ENCODE peak calls at places on chromosomes 13 and 19, in eight cellular contexts. F is tibial nerve, H is transverse colon, P is heart left ventricle, E is K562, K is IMR-90, B is breast epithelium, A is Peyer's patch. Q is an unnamed sample.

GRCh38 chr19:3607398-3608078 is 863 bp upstream of the TBXA2R start:
- DNase-seq in B (no peak), P (peak), E (peak), F (no peak), A (no peak), K (no peak), H (no peak), Q (no peak)

GRCh38 chr19:44680536-44680935 is 9.3 kb downstream of the CEACAM19 start:
- DNase-seq in B (no peak), K (no peak), H (no peak), P (no peak), A (no peak), E (no peak), F (no peak), Q (no peak)

GRCh38 chr13:31968473-31968872 is 63.1 kb upstream of the FRY start:
- DNase-seq in F (peak), H (peak), A (no peak), K (no peak), B (no peak), E (no peak), P (peak), Q (peak)

GRCh38 chr19:2428027-2428690 is 773 bp upstream of the TIMM13 start:
- DNase-seq in K (peak), F (no peak), B (no peak), A (peak), P (no peak), E (peak), H (peak), Q (peak)

GRCh38 chr19:33300016-33300981 is 2.0 kb downstream of the CEBPA start:
- DNase-seq in K (no peak), H (peak), P (no peak), B (peak), E (no peak), A (peak), F (no peak), Q (no peak)

GRCh38 chr19:14497347-14497921 is 1.5 kb upstream of the GIPC1 start:
- DNase-seq in P (no peak), F (no peak), H (peak), A (peak), E (peak), K (no peak), B (no peak), Q (no peak)

GRCh38 chr19:12938536-12939291 is at the start of gene CALR:
- DNase-seq in A (no peak), K (no peak), H (peak), E (peak), P (no peak), F (no peak), B (no peak), Q (no peak)

GRCh38 chr13:51397262-51397933 is 55.4 kb downstream of the INTS6 start:
- DNase-seq in K (peak), B (no peak), A (no peak), H (peak), E (peak), P (no peak), F (peak), Q (no peak)

GRCh38 chr13:35164324-35164932 is 222.4 kb downstream of the NBEA start:
- DNase-seq in A (no peak), K (peak), F (no peak), P (no peak), E (peak), H (no peak), B (no peak), Q (no peak)

GRCh38 chr13:22278336-22278929 is 607.6 kb downstream of the FGF9 start:
- DNase-seq in B (no peak), K (peak), P (peak), A (no peak), H (peak), F (peak), E (peak), Q (peak)

GRCh38 chr13:71316964-71317363 is 550.0 kb downstream of the DACH1 start:
- DNase-seq in H (no peak), K (no peak), E (no peak), P (no peak), F (no peak), B (no peak), A (no peak), Q (no peak)

GRCh38 chr19:3509566-3509989 is 3.5 kb downstream of the FZR1 start:
- DNase-seq in F (no peak), H (no peak), E (peak), P (no peak), A (no peak), K (peak), B (no peak), Q (no peak)

GRCh38 chr19:5102520-5102919 is 133.6 kb downstream of the KDM4B start:
- DNase-seq in B (no peak), H (no peak), E (no peak), F (no peak), A (no peak), K (no peak), P (no peak), Q (no peak)

GRCh38 chr13:93857126-93857525 is 622.4 kb downstream of the DCT start:
- DNase-seq in A (no peak), K (peak), B (no peak), F (no peak), P (no peak), E (no peak), H (no peak), Q (no peak)

GRCh38 chr19:18219911-18220631 is 6.2 kb downstream of the PDE4C start:
- DNase-seq in F (no peak), P (no peak), E (no peak), A (no peak), K (peak), H (no peak), B (no peak), Q (no peak)

GRCh38 chr13:73367886-73368285 is 309.1 kb downstream of the KLF5 start:
- DNase-seq in K (no peak), P (no peak), F (no peak), H (no peak), B (no peak), A (no peak), E (no peak), Q (no peak)

GRCh38 chr13:29099781-29100406 is 279.8 kb downstream of the MTUS2 start:
- DNase-seq in F (no peak), K (no peak), A (no peak), E (no peak), H (no peak), B (no peak), P (no peak), Q (no peak)

GRCh38 chr13:45847554-45848224 is 3.9 kb downstream of the SIAH3 start:
- DNase-seq in K (no peak), H (peak), B (no peak), P (no peak), E (peak), F (peak), A (no peak), Q (no peak)

GRCh38 chr19:21856751-21857150 is 20.8 kb upstream of the ZNF43 start:
- DNase-seq in A (no peak), B (no peak), H (no peak), E (no peak), K (no peak), F (no peak), P (no peak), Q (no peak)

GRCh38 chr19:1884719-1885334 is 469 bp downstream of the ABHD17A start:
- DNase-seq in E (no peak), H (no peak), A (peak), K (no peak), F (no peak), B (no peak), P (no peak), Q (no peak)

GRCh38 chr19:53545271-53546065 is 7.5 kb downstream of the ZNF331 start:
- DNase-seq in E (no peak), B (no peak), A (no peak), H (no peak), F (no peak), P (no peak), K (peak), Q (no peak)

GRCh38 chr19:48963371-48964204 is 1.5 kb upstream of the FTL start:
- DNase-seq in H (peak), F (peak), E (peak), K (peak), B (peak), P (peak), A (peak), Q (peak)

GRCh38 chr13:51818771-51819511 is 15.0 kb upstream of the DHRS12 start:
- DNase-seq in F (no peak), P (no peak), K (peak), B (no peak), H (no peak), E (no peak), A (no peak), Q (no peak)

GRCh38 chr13:33728271-33729037 is 89.5 kb upstream of the RFC3 start:
- DNase-seq in F (peak), K (no peak), E (no peak), B (no peak), P (peak), A (no peak), H (peak), Q (no peak)

GRCh38 chr19:1422943-1423342 is 15.3 kb upstream of the RPS15 start:
- DNase-seq in K (no peak), B (no peak), E (no peak), F (no peak), H (no peak), P (no peak), A (no peak), Q (no peak)

GRCh38 chr13:78816592-78816991 is 157.6 kb upstream of the OBI1 start:
- DNase-seq in E (peak), K (no peak), P (no peak), F (no peak), A (no peak), B (no peak), H (no peak), Q (no peak)

GRCh38 chr13:67829641-67830040 is 599.5 kb upstream of the PCDH9 start:
- DNase-seq in F (no peak), H (no peak), A (no peak), P (no peak), K (no peak), E (no peak), B (no peak), Q (no peak)

GRCh38 chr13:109654341-109655205 is 131.8 kb downstream of the IRS2 start:
- DNase-seq in P (no peak), F (peak), E (no peak), H (no peak), A (no peak), K (no peak), B (no peak), Q (no peak)

GRCh38 chr13:25319781-25320180 is 18.4 kb downstream of the NUP58 start:
- DNase-seq in E (no peak), P (no peak), A (no peak), F (no peak), H (no peak), K (peak), B (no peak), Q (no peak)

GRCh38 chr13:26563713-26564112 is 6.2 kb downstream of the WASF3 start:
- DNase-seq in P (no peak), K (no peak), H (no peak), B (no peak), A (no peak), F (no peak), E (no peak), Q (no peak)

GRCh38 chr13:112052213-112052612 is 14.7 kb upstream of the SOX1 start:
- DNase-seq in K (no peak), A (no peak), F (no peak), B (no peak), P (no peak), H (no peak), E (no peak), Q (no peak)

GRCh38 chr19:10766681-10767201 is 48.9 kb downstream of the DNM2 start:
- DNase-seq in P (peak), H (no peak), B (no peak), K (peak), F (no peak), A (peak), E (no peak), Q (peak)

GRCh38 chr19:12834976-12835757 is 788 bp upstream of the RTBDN start:
- DNase-seq in E (peak), K (no peak), H (peak), A (no peak), F (no peak), P (no peak), B (no peak), Q (peak)

GRCh38 chr13:74288361-74288911 is 154.2 kb upstream of the KLF12 start:
- DNase-seq in K (no peak), B (no peak), E (no peak), A (peak), H (peak), P (peak), F (no peak), Q (no peak)

GRCh38 chr19:7115721-7116120 is 46.2 kb downstream of the ZNF557 start:
- DNase-seq in A (no peak), F (no peak), K (no peak), H (no peak), B (no peak), P (no peak), E (no peak), Q (no peak)

GRCh38 chr13:79749985-79750551 is 269.1 kb downstream of the NDFIP2 start:
- DNase-seq in P (peak), B (no peak), A (no peak), K (peak), E (no peak), H (peak), F (peak), Q (peak)

GRCh38 chr19:11611730-11612129 is 14.4 kb downstream of the ZNF627 start:
- DNase-seq in H (no peak), F (no peak), K (no peak), B (no peak), A (no peak), P (no peak), E (no peak), Q (no peak)

GRCh38 chr13:46386996-46387851 is at the start of gene RUBCNL:
- DNase-seq in E (no peak), B (no peak), F (no peak), P (peak), H (peak), A (peak), K (no peak), Q (peak)

GRCh38 chr19:28500319-28500718 is 712.6 kb downstream of the UQCRFS1 start:
- DNase-seq in B (no peak), E (no peak), H (no peak), K (no peak), F (no peak), P (no peak), A (no peak), Q (no peak)

GRCh38 chr19:28502879-28503734 is 709.8 kb downstream of the UQCRFS1 start:
- DNase-seq in H (no peak), B (no peak), F (no peak), K (no peak), E (no peak), P (no peak), A (no peak), Q (no peak)

GRCh38 chr19:28501979-28502378 is 711.0 kb downstream of the UQCRFS1 start:
- DNase-seq in E (no peak), P (no peak), H (no peak), F (no peak), B (no peak), K (no peak), A (no peak), Q (no peak)

GRCh38 chr19:28498404-28498976 is 714.5 kb downstream of the UQCRFS1 start:
- DNase-seq in F (no peak), A (no peak), B (no peak), E (peak), K (no peak), P (no peak), H (no peak), Q (no peak)

GRCh38 chr19:28500982-28501633 is 711.8 kb downstream of the UQCRFS1 start:
- DNase-seq in A (no peak), H (no peak), E (no peak), B (no peak), F (no peak), K (no peak), P (no peak), Q (no peak)
- H3K27ac ChIP-seq in A (no peak), H (no peak), E (no peak), B (no peak), F (no peak), K (no peak), P (no peak), Q (no peak)

GRCh38 chr13:43044720-43045301 is 21.4 kb downstream of the DNAJC15 start:
- DNase-seq in B (no peak), A (no peak), P (no peak), F (no peak), H (no peak), K (no peak), E (no peak), Q (no peak)
- TF ChIP-seq CTCF in B (no peak), A (no peak), P (no peak), F (no peak), H (no peak), K (no peak), E (no peak), Q (no peak)

GRCh38 chr19:35931161-35931873 is 4.9 kb upstream of the LRFN3 start:
- DNase-seq in A (peak), K (peak), P (peak), F (peak), B (peak), H (peak), E (peak), Q (peak)
- TF ChIP-seq POLR2A in A (peak), K (peak), P (peak), F (peak), B (peak), H (peak), E (peak), Q (peak)

GRCh38 chr13:39044536-39044935 is 6.3 kb downstream of the NHLRC3 start:
- DNase-seq in E (no peak), H (no peak), B (no peak), K (no peak), F (no peak), P (no peak), A (no peak), Q (no peak)
- H3K27ac ChIP-seq in E (no peak), H (no peak), B (no peak), K (no peak), F (no peak), P (no peak), A (no peak), Q (no peak)